ENCODE peak calls at places on chromosomes 3 and 15, in nine cellular contexts. S is psoas muscle; C is anterior cingulate cortex; D is nephron progenitor cell; Q is OCI-LY7; V is stimulated activated CD4-positive, alpha-beta T cell treated with anti-CD3 and anti-CD28 coated beads, TNF-alpha, amount 100 ng/mL, for 4 hours; L is DMS153; Z is skeletal muscle cell; P is iris pigment epithelial cell. F is an unnamed sample.
A peak's percentile ranks its signal among the peaks of the same experiment; 100 is the strongest.

GRCh38 chr3:134998158-134998557 is 203.1 kb downstream of the EPHB1 start:
- DNase-seq in P (no peak), V (no peak), C (no peak), D (no peak), Z (peak; percentile 24), Q (no peak), S (no peak), L (no peak), F (no peak)

GRCh38 chr3:89419647-89420141 is 312.3 kb downstream of the EPHA3 start:
- DNase-seq in V (no peak), C (no peak), D (no peak), S (no peak), Z (peak; percentile 25), L (no peak), P (peak; percentile 1), Q (no peak), F (no peak)

GRCh38 chr3:25378912-25379311 is 49.2 kb upstream of the RARB start:
- DNase-seq in S (no peak), V (no peak), Q (no peak), D (no peak), P (no peak), L (no peak), C (no peak), Z (no peak), F (no peak)

GRCh38 chr15:77546050-77546501 is 86.6 kb downstream of the LINGO1 start:
- DNase-seq in C (no peak), D (no peak), V (no peak), L (no peak), Q (no peak), Z (no peak), S (no peak), P (peak; percentile 94), F (no peak)

GRCh38 chr3:17424137-17424536 is 318.3 kb downstream of the TBC1D5 start:
- DNase-seq in Q (no peak), Z (no peak), S (no peak), D (no peak), L (no peak), P (peak; percentile 24), C (no peak), V (no peak), F (no peak)

GRCh38 chr3:150407051-150407817 is 864 bp upstream of the TSC22D2 start:
- DNase-seq in C (no peak), S (no peak), Z (no peak), Q (peak; percentile 10), D (no peak), L (no peak), V (no peak), P (no peak), F (no peak)

GRCh38 chr3:16482770-16483531 is 30.5 kb downstream of the RFTN1 start:
- DNase-seq in Q (peak; percentile 82), Z (no peak), P (peak; percentile 76), D (peak; percentile 11), L (peak; percentile 70), C (no peak), S (no peak), V (no peak), F (peak; percentile 53)

GRCh38 chr3:182261084-182261483 is 532.2 kb upstream of the ATP11B start:
- DNase-seq in S (no peak), Z (no peak), P (no peak), C (no peak), Q (no peak), V (no peak), D (peak; percentile 11), L (no peak), F (no peak)

GRCh38 chr15:68415501-68416157 is 16.3 kb downstream of the ITGA11 start:
- DNase-seq in Z (no peak), V (no peak), S (peak; percentile 41), D (no peak), L (no peak), P (no peak), Q (no peak), C (no peak), F (no peak)

GRCh38 chr3:94249491-94250079 is 186.7 kb downstream of the NSUN3 start:
- DNase-seq in V (peak; percentile 34), Q (peak; percentile 63), L (no peak), S (peak; percentile 35), P (peak; percentile 60), C (peak; percentile 12), D (peak; percentile 86), Z (peak; percentile 25), F (peak; percentile 61)

GRCh38 chr3:194443911-194444310 is 42.9 kb downstream of the ATP13A3 start:
- DNase-seq in V (no peak), S (no peak), Q (no peak), L (no peak), Z (no peak), D (no peak), P (peak; percentile 7), C (no peak), F (no peak)

GRCh38 chr3:184565421-184566211 is 4.0 kb downstream of the EPHB3 start:
- DNase-seq in Z (peak; percentile 58), S (no peak), C (no peak), Q (no peak), L (peak; percentile 88), D (no peak), P (peak; percentile 86), V (no peak), F (peak; percentile 72)

GRCh38 chr3:57918123-57918837 is 89.9 kb upstream of the FLNB start:
- DNase-seq in C (no peak), L (no peak), D (no peak), Q (no peak), Z (peak; percentile 74), S (no peak), V (no peak), P (peak; percentile 89), F (no peak)

GRCh38 chr15:58839485-58839884 is 68.4 kb downstream of the MINDY2 start:
- DNase-seq in V (no peak), L (no peak), Q (peak; percentile 27), S (no peak), P (no peak), Z (no peak), D (no peak), C (no peak), F (no peak)

GRCh38 chr15:84878504-84878903 is 6.0 kb upstream of the SLC28A1 start:
- DNase-seq in Z (no peak), L (no peak), S (peak; percentile 70), Q (peak; percentile 68), P (peak; percentile 58), V (peak; percentile 31), D (peak; percentile 43), C (peak; percentile 11), F (peak; percentile 31)

GRCh38 chr15:37034835-37035234 is 65.5 kb downstream of the MEIS2 start:
- DNase-seq in V (no peak), D (no peak), Q (peak; percentile 85), L (no peak), S (no peak), Z (no peak), C (no peak), P (no peak), F (peak; percentile 82)

GRCh38 chr3:14047841-14048240 is 76.8 kb downstream of the CHCHD4 start:
- DNase-seq in S (no peak), Z (no peak), Q (no peak), L (no peak), D (no peak), V (no peak), P (no peak), C (no peak), F (no peak)

GRCh38 chr15:99114511-99115299 is 9.8 kb downstream of the SYNM start:
- DNase-seq in V (no peak), Q (no peak), C (no peak), Z (no peak), P (no peak), L (no peak), D (no peak), S (no peak), F (no peak)

GRCh38 chr3:23203651-23204111 is 554 bp downstream of the UBE2E2 start:
- DNase-seq in C (peak; percentile 46), L (no peak), Z (no peak), P (peak; percentile 15), D (peak; percentile 28), V (no peak), S (peak; percentile 41), Q (peak; percentile 46), F (no peak)

GRCh38 chr15:57364282-57365007 is 11.9 kb upstream of the CGNL1 start:
- DNase-seq in Q (no peak), V (no peak), C (peak; percentile 7), P (peak; percentile 42), S (no peak), D (no peak), L (no peak), Z (no peak), F (no peak)

GRCh38 chr15:36005542-36005941 is 459.6 kb upstream of the DPH6 start:
- DNase-seq in D (no peak), S (no peak), Q (no peak), L (no peak), V (no peak), C (no peak), P (no peak), Z (no peak), F (no peak)

GRCh38 chr3:179750720-179751328 is 98.0 kb downstream of the USP13 start:
- DNase-seq in L (no peak), D (no peak), Q (peak; percentile 17), V (no peak), S (no peak), C (no peak), P (peak; percentile 36), Z (peak; percentile 1), F (peak; percentile 26)

GRCh38 chr15:75943713-75944215 is 40.1 kb downstream of the FBXO22 start:
- DNase-seq in P (no peak), C (no peak), V (no peak), L (no peak), Z (no peak), S (no peak), Q (no peak), D (no peak), F (no peak)

GRCh38 chr15:26179906-26180305 is 316.8 kb upstream of the ATP10A start:
- DNase-seq in P (no peak), S (no peak), Z (no peak), C (peak; percentile 29), Q (no peak), L (no peak), V (no peak), D (peak; percentile 11), F (peak; percentile 47)

GRCh38 chr3:56154297-56154696 is 314.0 kb downstream of the ERC2 start:
- DNase-seq in Z (no peak), C (no peak), S (no peak), V (no peak), Q (no peak), L (no peak), P (peak; percentile 29), D (no peak), F (no peak)

GRCh38 chr3:46873521-46873920 is 4.0 kb upstream of the PTH1R start:
- DNase-seq in C (no peak), Q (no peak), V (no peak), D (no peak), S (no peak), Z (no peak), P (no peak), L (no peak), F (no peak)

GRCh38 chr3:124960205-124960604 is 25.7 kb upstream of the MUC13 start:
- DNase-seq in Z (no peak), V (no peak), D (no peak), P (no peak), Q (no peak), C (no peak), S (no peak), L (no peak), F (no peak)

GRCh38 chr3:187183210-187183862 is 13.9 kb upstream of the RTP1 start:
- DNase-seq in V (no peak), Q (no peak), Z (peak; percentile 25), S (no peak), L (peak; percentile 59), C (no peak), P (peak; percentile 26), D (no peak), F (no peak)

GRCh38 chr15:88090406-88091085 is 166.0 kb downstream of the NTRK3 start:
- DNase-seq in Q (no peak), V (no peak), P (no peak), Z (no peak), L (no peak), S (no peak), C (no peak), D (no peak), F (no peak)

GRCh38 chr3:33439421-33440327 is 531 bp downstream of the UBP1 start:
- DNase-seq in C (peak; percentile 67), V (peak; percentile 29), Z (no peak), S (peak; percentile 60), Q (peak; percentile 63), P (peak; percentile 33), L (no peak), D (no peak), F (peak; percentile 32)

GRCh38 chr3:189160519-189161309 is 11.1 kb upstream of the TPRG1 start:
- DNase-seq in C (no peak), D (no peak), P (no peak), Z (no peak), Q (no peak), V (no peak), L (no peak), S (no peak), F (no peak)

F was measured in COR-L47.